ENCODE peak calls at places on chromosomes 5 and 9, in nine cellular contexts. G is adipocyte; N is HCT116; I is adrenal gland; V is aorta; J is CD8-positive, alpha-beta memory T cell; B is lung; F is tibial artery; U is CD4-positive, CD25-positive, alpha-beta regulatory T cell. P is an unnamed sample. For H3K27me3, the result is how much of the 10 kb centered on the place peaks cover.

GRCh38 chr5:37836173-37837100 is 3.4 kb downstream of the GDNF start:
- DNase-seq in V (no peak), B (no peak), I (peak), U (no peak), G (peak), J (no peak), F (no peak), N (no peak), P (peak)

GRCh38 chr5:180070726-180071417 is 687 bp downstream of the RNF130 start:
- DNase-seq in V (no peak), J (no peak), F (peak), B (peak), G (peak), I (peak), N (no peak), U (no peak), P (peak)

GRCh38 chr9:89805726-89806125 is 200.9 kb downstream of the GADD45G start:
- DNase-seq in G (no peak), B (no peak), I (no peak), U (no peak), V (no peak), N (no peak), F (no peak), J (no peak), P (no peak)

GRCh38 chr5:176652136-176652535 is 4.9 kb downstream of the TSPAN17 start:
- DNase-seq in V (no peak), J (no peak), B (no peak), I (no peak), U (no peak), N (no peak), G (peak), F (no peak), P (no peak)

GRCh38 chr5:78060421-78060820 is 234.1 kb downstream of the AP3B1 start:
- DNase-seq in J (no peak), G (peak), B (no peak), U (no peak), V (no peak), I (no peak), N (no peak), F (no peak), P (no peak)

GRCh38 chr9:136840140-136840876 is 2.0 kb upstream of the AJM1 start:
- DNase-seq in I (no peak), V (no peak), U (no peak), N (no peak), B (no peak), F (no peak), J (no peak), G (no peak), P (no peak)

GRCh38 chr5:73673161-73673591 is 47.2 kb downstream of the ARHGEF28 start:
- DNase-seq in F (no peak), G (peak), I (no peak), B (no peak), J (no peak), V (no peak), U (no peak), N (no peak), P (no peak)

GRCh38 chr9:133813749-133814585 is 75.8 kb upstream of the SARDH start:
- DNase-seq in N (no peak), G (no peak), V (no peak), U (no peak), J (no peak), B (peak), I (peak), F (no peak), P (peak)

GRCh38 chr5:132812949-132813598 is at the start of gene SOWAHA:
- DNase-seq in J (no peak), F (no peak), G (peak), U (no peak), N (no peak), B (no peak), I (no peak), V (no peak), P (no peak)

GRCh38 chr5:132814441-132815294 is 1.6 kb downstream of the SOWAHA start:
- DNase-seq in B (no peak), U (no peak), I (no peak), F (no peak), J (no peak), N (no peak), V (no peak), G (no peak), P (no peak)

GRCh38 chr5:132812123-132812948 is 766 bp upstream of the SOWAHA start:
- DNase-seq in I (no peak), V (no peak), G (no peak), B (no peak), J (no peak), U (no peak), N (no peak), F (no peak), P (no peak)

GRCh38 chr5:132815454-132815853 is 2.4 kb downstream of the SOWAHA start:
- DNase-seq in U (no peak), F (no peak), I (no peak), V (no peak), N (no peak), J (no peak), G (peak), B (no peak), P (no peak)

DNA sequence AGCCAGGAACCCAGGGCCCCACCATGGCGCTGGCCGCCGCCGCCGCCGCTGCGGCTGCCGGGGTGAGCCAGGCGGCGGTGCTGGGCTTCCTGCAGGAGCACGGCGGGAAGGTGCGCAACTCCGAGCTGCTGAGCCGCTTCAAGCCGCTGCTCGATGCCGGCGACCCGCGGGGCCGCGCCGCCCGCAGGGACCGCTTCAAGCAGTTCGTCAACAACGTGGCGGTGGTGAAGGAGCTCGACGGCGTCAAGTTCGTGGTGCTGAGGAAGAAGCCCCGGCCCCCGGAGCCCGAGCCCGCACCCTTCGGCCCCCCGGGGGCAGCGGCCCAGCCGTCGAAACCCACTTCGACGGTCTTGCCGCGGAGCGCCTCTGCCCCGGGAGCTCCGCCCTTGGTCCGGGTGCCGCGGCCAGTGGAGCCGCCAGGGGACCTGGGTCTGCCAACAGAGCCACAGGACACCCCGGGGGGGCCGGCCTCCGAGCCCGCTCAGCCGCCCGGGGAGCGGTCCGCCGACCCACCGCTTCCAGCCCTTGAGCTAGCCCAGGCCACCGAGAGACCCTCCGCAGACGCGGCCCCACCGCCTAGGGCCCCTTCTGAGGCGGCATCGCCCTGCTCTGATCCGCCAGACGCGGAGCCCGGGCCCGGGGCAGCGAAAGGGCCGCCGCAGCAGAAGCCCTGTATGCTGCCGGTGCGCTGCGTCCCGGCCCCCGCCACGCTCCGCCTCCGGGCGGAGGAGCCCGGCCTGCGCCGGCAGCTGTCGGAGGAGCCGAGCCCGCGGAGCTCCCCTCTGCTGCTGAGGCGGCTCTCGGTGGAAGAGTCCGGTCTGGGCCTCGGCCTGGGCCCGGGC is 718 bp downstream of the SOWAHA start:
- DNase-seq in U (no peak), I (no peak), N (no peak), V (peak), F (no peak), J (peak), B (no peak), G (peak), P (no peak)
- H3K27me3 ChIP-seq in U (under half), I (under half), N (under half), V (under half), F (under half), J (under half), B (under half), G (under half), P (half or more)

GRCh38 chr5:119357309-119357708 is 1.5 kb downstream of the TNFAIP8 start:
- DNase-seq in I (no peak), U (no peak), J (no peak), G (no peak), B (no peak), F (no peak), N (no peak), V (no peak), P (no peak)
- H3K27me3 ChIP-seq in I (under half), U (under half), J (under half), G (under half), B (under half), F (under half), N (under half), V (under half), P (under half)

DNA sequence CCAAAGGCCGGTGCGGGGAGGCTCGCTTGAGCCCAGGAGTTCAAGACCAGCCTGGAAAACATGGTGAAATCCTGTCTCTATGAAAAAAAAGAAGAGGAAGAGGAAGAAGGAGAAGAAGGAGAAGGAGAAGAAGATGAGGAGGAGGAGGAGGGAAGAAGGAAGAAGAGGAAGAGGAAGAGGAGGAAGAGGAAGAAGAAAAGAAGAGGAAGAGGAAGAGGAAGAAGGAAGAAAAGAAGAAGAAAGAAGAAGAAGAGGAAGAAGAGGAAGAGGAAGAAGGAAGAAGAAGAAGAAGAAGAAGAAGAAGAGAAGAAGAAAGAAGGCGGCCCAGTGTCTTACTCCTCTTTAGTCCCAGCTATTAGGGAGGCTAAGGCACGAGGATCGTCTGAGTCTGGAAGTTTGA is 44.8 kb upstream of the XPA start:
- DNase-seq in J (no peak), V (no peak), N (no peak), G (no peak), F (no peak), U (no peak), I (no peak), B (no peak), P (no peak)
- H3K27me3 ChIP-seq in J (under half), V (under half), N (under half), G (half or more), F (under half), U (under half), I (under half), B (under half), P (under half)

DNA sequence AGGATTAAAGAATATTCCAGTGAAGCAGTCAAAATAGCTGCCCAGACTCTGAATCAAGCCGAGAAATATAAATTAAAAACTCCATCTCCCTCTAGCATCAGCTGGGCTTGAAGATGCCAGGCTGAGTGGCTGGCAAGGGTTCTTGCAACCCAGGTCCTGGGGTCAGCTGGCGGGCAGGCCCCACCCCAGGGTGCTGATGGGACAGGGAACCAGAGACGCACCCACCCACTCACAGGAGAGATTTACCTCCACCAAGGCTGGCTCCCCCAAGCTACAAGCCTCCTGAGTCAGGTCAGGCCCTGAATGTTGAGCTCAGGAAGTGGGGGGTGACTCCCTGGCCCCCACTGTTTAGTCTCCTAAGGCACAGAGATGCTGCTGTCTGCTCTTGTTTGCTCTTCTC is 83.9 kb upstream of the HSPA9 start:
- DNase-seq in N (no peak), F (peak), U (no peak), I (no peak), B (no peak), V (no peak), G (no peak), J (no peak), P (no peak)
- H3K27me3 ChIP-seq in N (under half), F (under half), U (under half), I (under half), B (under half), V (under half), G (under half), J (half or more), P (under half)

GRCh38 chr9:34490360-34490759 is 31.8 kb downstream of the DNAI1 start:
- DNase-seq in V (no peak), B (no peak), G (no peak), I (no peak), N (no peak), U (no peak), F (no peak), J (no peak), P (no peak)
- H3K27me3 ChIP-seq in V (under half), B (under half), G (half or more), I (under half), N (under half), U (under half), F (under half), J (under half), P (under half)

DNA sequence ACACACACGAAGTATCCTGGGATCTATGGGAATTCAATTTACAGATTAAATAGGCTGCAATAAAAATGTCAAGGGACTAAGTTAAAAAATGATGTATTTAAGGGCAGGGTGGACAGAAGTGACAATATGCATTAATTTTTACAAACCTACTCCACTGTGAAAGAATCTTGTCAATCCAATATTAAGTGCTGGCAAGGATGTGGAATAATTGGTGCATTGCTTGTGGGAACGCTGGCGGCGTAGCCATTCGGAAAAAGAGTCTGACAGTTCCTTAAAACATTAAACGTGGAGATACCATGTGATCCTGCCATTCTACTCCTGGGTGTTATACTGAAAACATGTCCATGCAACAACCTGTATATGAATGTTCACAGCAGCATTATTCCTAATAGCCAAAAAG is 4.2 kb downstream of the CDC14B start:
- DNase-seq in J (no peak), F (no peak), U (no peak), V (no peak), B (no peak), I (no peak), G (no peak), N (no peak), P (no peak)
- H3K27me3 ChIP-seq in J (under half), F (under half), U (under half), V (under half), B (under half), I (under half), G (under half), N (under half), P (under half)

GRCh38 chr9:91714874-91715615 is 235.0 kb downstream of the ROR2 start:
- DNase-seq in B (no peak), I (no peak), N (no peak), U (no peak), F (no peak), J (no peak), G (no peak), V (no peak), P (no peak)
- H3K27me3 ChIP-seq in B (under half), I (under half), N (under half), U (under half), F (under half), J (under half), G (under half), V (under half), P (under half)

GRCh38 chr5:5954199-5954598 is 424.1 kb downstream of the MED10 start:
- DNase-seq in J (no peak), I (no peak), U (no peak), V (no peak), F (no peak), G (no peak), N (no peak), B (no peak), P (no peak)
- H3K27me3 ChIP-seq in J (under half), I (under half), U (under half), V (under half), F (under half), G (under half), N (under half), B (under half), P (under half)

P was measured in left ventricle myocardium inferior.